ENCODE peak calls at places on chromosomes 13 and 19, in six cellular contexts. K, W, R, T, Y and U are unnamed samples.

GRCh38 chr13:44437356-44438233 is 64.0 kb downstream of the SERP2 start:
- DNase-seq in K (no peak), T (peak; percentile 56), Y (peak; percentile 78), R (peak; percentile 68), W (peak; percentile 72), U (peak; percentile 44)

GRCh38 chr13:48029859-48030258 is 7.7 kb upstream of the NUDT15 start:
- DNase-seq in K (no peak), W (no peak), Y (no peak), R (no peak), T (no peak), U (no peak)

GRCh38 chr13:110185696-110186095 is 121.3 kb downstream of the COL4A1 start:
- DNase-seq in R (no peak), Y (no peak), T (no peak), K (no peak), W (no peak), U (peak; percentile 62)

GRCh38 chr13:29707876-29708543 is 112.5 kb upstream of the SLC7A1 start:
- DNase-seq in T (peak; percentile 67), R (peak; percentile 35), Y (peak; percentile 34), W (peak; percentile 56), K (peak; percentile 31), U (peak; percentile 62)

GRCh38 chr13:44274838-44275237 is 98.8 kb upstream of the SERP2 start:
- DNase-seq in K (no peak), W (no peak), Y (peak; percentile 64), R (peak; percentile 20), T (no peak), U (no peak)

GRCh38 chr13:91133941-91134772 is 213.3 kb upstream of the MIR17HG start:
- DNase-seq in R (peak; percentile 71), K (no peak), Y (peak; percentile 76), T (peak; percentile 79), W (peak; percentile 74), U (peak; percentile 44)

GRCh38 chr19:41927810-41928192 is 448 bp downstream of the ERFL start:
- DNase-seq in R (no peak), W (no peak), K (no peak), T (no peak), Y (no peak), U (no peak)

GRCh38 chr13:112721198-112722104 is 31.6 kb downstream of the ATP11A start:
- DNase-seq in R (no peak), T (no peak), K (no peak), Y (no peak), W (no peak), U (no peak)

GRCh38 chr13:113595131-113595530 is 10.6 kb downstream of the TFDP1 start:
- DNase-seq in Y (no peak), K (no peak), T (no peak), W (no peak), R (no peak), U (no peak)

GRCh38 chr13:19069684-19070397 is 111.8 kb downstream of the TUBA3C start:
- DNase-seq in T (no peak), W (no peak), Y (no peak), K (no peak), R (no peak), U (no peak)

GRCh38 chr13:114151031-114151430 is 18.6 kb upstream of the RASA3 start:
- DNase-seq in Y (no peak), W (no peak), K (no peak), R (no peak), T (no peak), U (no peak)

GRCh38 chr19:30117636-30118145 is 175.7 kb downstream of the URI1 start:
- DNase-seq in W (no peak), K (no peak), R (no peak), T (no peak), Y (no peak), U (no peak)

GRCh38 chr13:24306632-24307031 is 2.7 kb upstream of the C1QTNF9 start:
- DNase-seq in Y (peak; percentile 39), K (no peak), W (no peak), T (peak; percentile 12), R (no peak), U (peak; percentile 48)

GRCh38 chr19:37654525-37654832 is 786 bp downstream of the ZFP30 start:
- DNase-seq in W (peak; percentile 61), Y (peak; percentile 40), R (peak; percentile 42), K (no peak), T (peak; percentile 35), U (peak; percentile 21)

GRCh38 chr19:29667941-29668340 is 2.7 kb downstream of the PLEKHF1 start:
- DNase-seq in W (no peak), T (no peak), K (peak; percentile 55), R (no peak), Y (no peak), U (no peak)

GRCh38 chr19:5564930-5565329 is 2.8 kb downstream of the TINCR start:
- DNase-seq in W (no peak), K (no peak), T (no peak), Y (no peak), R (no peak), U (no peak)

GRCh38 chr13:106678646-106679045 is 110.7 kb upstream of the ARGLU1 start:
- DNase-seq in T (no peak), K (no peak), R (no peak), W (no peak), Y (no peak), U (no peak)

GRCh38 chr13:76512676-76513277 is 373.4 kb downstream of the KCTD12 start:
- DNase-seq in T (peak; percentile 81), R (no peak), Y (peak; percentile 97), W (peak; percentile 11), K (no peak), U (peak; percentile 55)

GRCh38 chr13:24272452-24273161 is 36.8 kb upstream of the C1QTNF9 start:
- DNase-seq in K (no peak), W (peak; percentile 53), Y (no peak), R (no peak), T (peak; percentile 12), U (no peak)

GRCh38 chr13:23796546-23796945 is 92.7 kb downstream of the MIPEP start:
- DNase-seq in K (no peak), T (peak; percentile 12), R (no peak), W (no peak), Y (peak; percentile 32), U (no peak)